ENCODE peak calls at places on chromosomes 1 and 21, in six cellular contexts. B is GM12865; C is RKO; P is choroid plexus epithelial cell; M is NK-92 treated with Interleukin-12 subunit alpha and Interleukin-12 subunit beta, amount 100 ng/mL, for 24 hours; E is stimulated activated CD4-positive, alpha-beta T cell treated with anti-CD3 and anti-CD28 coated beads, Interleukin-4, amount 100 ng/mL, for 4 hours. Y is an unnamed sample.

GRCh38 chr1:32883338-32883737 is 3.0 kb upstream of the HPCA start:
- DNase-seq in M (no peak), P (no peak), C (no peak), B (no peak), E (no peak), Y (no peak)

GRCh38 chr1:153567621-153568366 is 2.1 kb upstream of the S100A2 start:
- DNase-seq in C (peak), E (peak), M (peak), P (no peak), B (no peak), Y (peak)

GRCh38 chr1:44553771-44554170 is 120.5 kb downstream of the TMEM53 start:
- DNase-seq in C (peak), E (no peak), B (no peak), M (no peak), P (peak), Y (peak)

GRCh38 chr21:28992526-28993292 is at the start of gene LTN1:
- DNase-seq in P (peak), C (peak), M (peak), E (peak), B (peak), Y (peak)

GRCh38 chr1:164557270-164557669 is 1.7 kb upstream of the PBX1 start:
- DNase-seq in E (no peak), M (no peak), C (no peak), P (no peak), B (no peak), Y (no peak)

GRCh38 chr21:28687571-28687970 is 305.1 kb downstream of the LTN1 start:
- DNase-seq in E (no peak), B (no peak), C (no peak), P (no peak), M (no peak), Y (peak)

GRCh38 chr1:145965119-145965744 is 742 bp downstream of the POLR3GL start:
- DNase-seq in B (no peak), M (no peak), E (no peak), C (no peak), P (no peak), Y (no peak)

GRCh38 chr1:244002721-244003120 is 48.4 kb upstream of the ZBTB18 start:
- DNase-seq in C (no peak), M (no peak), P (no peak), B (no peak), E (no peak), Y (no peak)

GRCh38 chr1:235941852-235942624 is 75.3 kb upstream of the LYST start:
- DNase-seq in M (no peak), C (no peak), E (no peak), B (no peak), P (peak), Y (peak)

GRCh38 chr1:77834771-77835334 is 53.6 kb upstream of the NEXN start:
- DNase-seq in E (no peak), B (no peak), C (no peak), P (peak), M (no peak), Y (peak)

GRCh38 chr21:15141236-15141970 is 76.6 kb upstream of the NRIP1 start:
- DNase-seq in B (no peak), P (no peak), E (no peak), C (no peak), M (no peak), Y (no peak)

GRCh38 chr21:42820513-42821465 is 58.5 kb downstream of the WDR4 start:
- DNase-seq in B (no peak), P (no peak), C (no peak), E (no peak), M (no peak), Y (no peak)

GRCh38 chr21:35720065-35720810 is 340.1 kb downstream of the SETD4 start:
- DNase-seq in C (no peak), P (no peak), M (no peak), B (no peak), E (no peak), Y (no peak)

GRCh38 chr1:156499194-156499702 is 1.3 kb downstream of the MEF2D start:
- DNase-seq in E (no peak), P (no peak), B (no peak), M (no peak), C (peak), Y (no peak)

GRCh38 chr21:43800566-43800965 is 11.2 kb downstream of the RRP1 start:
- DNase-seq in M (no peak), E (no peak), C (no peak), B (no peak), P (no peak), Y (no peak)

GRCh38 chr1:206890125-206890637 is 7.1 kb upstream of the IL24 start:
- DNase-seq in C (no peak), P (peak), B (no peak), M (no peak), E (no peak), Y (peak)

GRCh38 chr21:44931137-44931500 is 8.7 kb upstream of the SLX9 start:
- DNase-seq in B (peak), P (peak), M (no peak), E (no peak), C (no peak), Y (no peak)

GRCh38 chr21:26756491-26757159 is 88.6 kb downstream of the ADAMTS1 start:
- DNase-seq in M (no peak), B (no peak), C (no peak), P (peak), E (no peak), Y (no peak)

GRCh38 chr1:89910780-89911179 is 84.1 kb upstream of the ZNF326 start:
- DNase-seq in B (no peak), E (no peak), C (no peak), M (no peak), P (peak), Y (peak)

GRCh38 chr1:85201340-85202091 is 700 bp upstream of the SYDE2 start:
- DNase-seq in P (peak), M (no peak), B (peak), E (peak), C (peak), Y (peak)

GRCh38 chr1:219385786-219386427 is 212.2 kb downstream of the LYPLAL1 start:
- DNase-seq in M (peak), P (peak), E (no peak), C (peak), B (peak), Y (peak)

Y was measured in amniotic epithelial cell.